ENCODE peak calls at places on chromosomes 5 and 9, in nine cellular contexts. One of them, this sample, is unnamed.

GRCh38 chr5:41875121-41875520 is 4.9 kb upstream of the OXCT1 start:
- DNase-seq in SK-N-SH: no peak
- DNase-seq in fibroblast of pulmonary artery: no peak
- DNase-seq in stomach: no peak
- DNase-seq in right atrium auricular region: no peak
- DNase-seq in breast epithelium: no peak
- DNase-seq in astrocyte of the spinal cord: no peak
- DNase-seq in cardiac muscle cell: no peak
- DNase-seq in neuronal stem cell: no peak
- DNase-seq in this sample: no peak

GRCh38 chr5:121668635-121669034 is 183.0 kb upstream of the FTMT start:
- DNase-seq in SK-N-SH: no peak
- DNase-seq in fibroblast of pulmonary artery: no peak
- DNase-seq in stomach: no peak
- DNase-seq in right atrium auricular region: no peak
- DNase-seq in breast epithelium: no peak
- DNase-seq in astrocyte of the spinal cord: peak; percentile 85
- DNase-seq in cardiac muscle cell: peak; percentile 1
- DNase-seq in neuronal stem cell: no peak
- DNase-seq in this sample: peak; percentile 4

GRCh38 chr5:167049771-167050567 is 1241.5 kb upstream of the WWC1 start:
- DNase-seq in SK-N-SH: no peak
- DNase-seq in fibroblast of pulmonary artery: no peak
- DNase-seq in stomach: no peak
- DNase-seq in right atrium auricular region: no peak
- DNase-seq in breast epithelium: no peak
- DNase-seq in astrocyte of the spinal cord: no peak
- DNase-seq in cardiac muscle cell: peak; percentile 13
- DNase-seq in neuronal stem cell: no peak
- DNase-seq in this sample: no peak

GRCh38 chr5:78893959-78894676 is 91.0 kb downstream of the ARSB start:
- DNase-seq in SK-N-SH: no peak
- DNase-seq in fibroblast of pulmonary artery: no peak
- DNase-seq in stomach: no peak
- DNase-seq in right atrium auricular region: no peak
- DNase-seq in breast epithelium: no peak
- DNase-seq in astrocyte of the spinal cord: no peak
- DNase-seq in cardiac muscle cell: no peak
- DNase-seq in neuronal stem cell: no peak
- DNase-seq in this sample: no peak

GRCh38 chr9:2620876-2621677 is 510 bp upstream of the VLDLR start:
- DNase-seq in SK-N-SH: peak; percentile 88
- DNase-seq in fibroblast of pulmonary artery: peak; percentile 81
- DNase-seq in stomach: peak; percentile 87
- DNase-seq in right atrium auricular region: peak; percentile 78
- DNase-seq in breast epithelium: peak; percentile 41
- DNase-seq in astrocyte of the spinal cord: peak; percentile 76
- DNase-seq in cardiac muscle cell: peak; percentile 87
- DNase-seq in neuronal stem cell: peak; percentile 59
- DNase-seq in this sample: peak; percentile 92

GRCh38 chr5:933251-933861 is 40.7 kb downstream of the TRIP13 start:
- DNase-seq in SK-N-SH: no peak
- DNase-seq in fibroblast of pulmonary artery: no peak
- DNase-seq in stomach: no peak
- DNase-seq in right atrium auricular region: no peak
- DNase-seq in breast epithelium: no peak
- DNase-seq in astrocyte of the spinal cord: no peak
- DNase-seq in cardiac muscle cell: peak; percentile 29
- DNase-seq in neuronal stem cell: no peak
- DNase-seq in this sample: no peak

GRCh38 chr5:133113331-133114061 is 61.7 kb downstream of the HSPA4 start:
- DNase-seq in SK-N-SH: no peak
- DNase-seq in fibroblast of pulmonary artery: peak; percentile 66
- DNase-seq in stomach: no peak
- DNase-seq in right atrium auricular region: no peak
- DNase-seq in breast epithelium: peak; percentile 76
- DNase-seq in astrocyte of the spinal cord: peak; percentile 54
- DNase-seq in cardiac muscle cell: peak; percentile 54
- DNase-seq in neuronal stem cell: no peak
- DNase-seq in this sample: no peak

GRCh38 chr9:115591584-115591984 is 473.6 kb upstream of the TNC start:
- DNase-seq in SK-N-SH: peak; percentile 57
- DNase-seq in fibroblast of pulmonary artery: peak; percentile 99
- DNase-seq in stomach: peak; percentile 75
- DNase-seq in right atrium auricular region: peak; percentile 87
- DNase-seq in breast epithelium: peak; percentile 68
- DNase-seq in astrocyte of the spinal cord: peak; percentile 98
- DNase-seq in cardiac muscle cell: peak; percentile 99
- DNase-seq in neuronal stem cell: peak; percentile 69
- DNase-seq in this sample: peak; percentile 84

GRCh38 chr5:178203670-178204204 is 596 bp upstream of the HNRNPAB start:
- DNase-seq in SK-N-SH: no peak
- DNase-seq in fibroblast of pulmonary artery: no peak
- DNase-seq in stomach: no peak
- DNase-seq in right atrium auricular region: no peak
- DNase-seq in breast epithelium: no peak
- DNase-seq in astrocyte of the spinal cord: no peak
- DNase-seq in cardiac muscle cell: no peak
- DNase-seq in neuronal stem cell: no peak
- DNase-seq in this sample: no peak

GRCh38 chr5:179262126-179262920 is 82.9 kb downstream of the ADAMTS2 start:
- DNase-seq in SK-N-SH: peak; percentile 20
- DNase-seq in fibroblast of pulmonary artery: no peak
- DNase-seq in stomach: peak; percentile 18
- DNase-seq in right atrium auricular region: no peak
- DNase-seq in breast epithelium: no peak
- DNase-seq in astrocyte of the spinal cord: no peak
- DNase-seq in cardiac muscle cell: no peak
- DNase-seq in neuronal stem cell: no peak
- DNase-seq in this sample: no peak

GRCh38 chr5:78821519-78821918 is 163.6 kb downstream of the ARSB start:
- DNase-seq in SK-N-SH: no peak
- DNase-seq in fibroblast of pulmonary artery: no peak
- DNase-seq in stomach: no peak
- DNase-seq in right atrium auricular region: no peak
- DNase-seq in breast epithelium: no peak
- DNase-seq in astrocyte of the spinal cord: no peak
- DNase-seq in cardiac muscle cell: no peak
- DNase-seq in neuronal stem cell: no peak
- DNase-seq in this sample: no peak

GRCh38 chr5:74510476-74510875 is 130.1 kb downstream of the ENC1 start:
- DNase-seq in SK-N-SH: no peak
- DNase-seq in fibroblast of pulmonary artery: no peak
- DNase-seq in stomach: no peak
- DNase-seq in right atrium auricular region: no peak
- DNase-seq in breast epithelium: no peak
- DNase-seq in astrocyte of the spinal cord: no peak
- DNase-seq in cardiac muscle cell: no peak
- DNase-seq in neuronal stem cell: no peak
- DNase-seq in this sample: no peak

GRCh38 chr9:111481885-111482636 is 2.1 kb downstream of the ECPAS start:
- DNase-seq in SK-N-SH: no peak
- DNase-seq in fibroblast of pulmonary artery: peak; percentile 36
- DNase-seq in stomach: no peak
- DNase-seq in right atrium auricular region: no peak
- DNase-seq in breast epithelium: no peak
- DNase-seq in astrocyte of the spinal cord: peak; percentile 32
- DNase-seq in cardiac muscle cell: peak; percentile 63
- DNase-seq in neuronal stem cell: peak; percentile 3
- DNase-seq in this sample: peak; percentile 46

GRCh38 chr5:180137401-180138213 is 66.0 kb upstream of the RNF130 start:
- DNase-seq in SK-N-SH: no peak
- DNase-seq in fibroblast of pulmonary artery: no peak
- DNase-seq in stomach: peak; percentile 15
- DNase-seq in right atrium auricular region: peak; percentile 51
- DNase-seq in breast epithelium: no peak
- DNase-seq in astrocyte of the spinal cord: no peak
- DNase-seq in cardiac muscle cell: no peak
- DNase-seq in neuronal stem cell: no peak
- DNase-seq in this sample: no peak

GRCh38 chr5:57937025-57937424 is 454.4 kb upstream of the ACTBL2 start:
- DNase-seq in SK-N-SH: no peak
- DNase-seq in fibroblast of pulmonary artery: peak; percentile 3
- DNase-seq in stomach: no peak
- DNase-seq in right atrium auricular region: no peak
- DNase-seq in breast epithelium: no peak
- DNase-seq in astrocyte of the spinal cord: no peak
- DNase-seq in cardiac muscle cell: peak; percentile 32
- DNase-seq in neuronal stem cell: no peak
- DNase-seq in this sample: no peak

GRCh38 chr9:18921677-18922076 is 111.3 kb downstream of the SAXO1 start:
- DNase-seq in SK-N-SH: no peak
- DNase-seq in fibroblast of pulmonary artery: no peak
- DNase-seq in stomach: no peak
- DNase-seq in right atrium auricular region: no peak
- DNase-seq in breast epithelium: no peak
- DNase-seq in astrocyte of the spinal cord: no peak
- DNase-seq in cardiac muscle cell: no peak
- DNase-seq in neuronal stem cell: no peak
- DNase-seq in this sample: no peak

GRCh38 chr5:73417307-73418035 is 31.1 kb downstream of the FOXD1 start:
- DNase-seq in SK-N-SH: no peak
- DNase-seq in fibroblast of pulmonary artery: no peak
- DNase-seq in stomach: no peak
- DNase-seq in right atrium auricular region: no peak
- DNase-seq in breast epithelium: no peak
- DNase-seq in astrocyte of the spinal cord: peak; percentile 67
- DNase-seq in cardiac muscle cell: no peak
- DNase-seq in neuronal stem cell: no peak
- DNase-seq in this sample: no peak

GRCh38 chr5:73418244-73418691 is 30.3 kb downstream of the FOXD1 start:
- DNase-seq in SK-N-SH: no peak
- DNase-seq in fibroblast of pulmonary artery: no peak
- DNase-seq in stomach: no peak
- DNase-seq in right atrium auricular region: no peak
- DNase-seq in breast epithelium: no peak
- DNase-seq in astrocyte of the spinal cord: peak; percentile 49
- DNase-seq in cardiac muscle cell: no peak
- DNase-seq in neuronal stem cell: no peak
- DNase-seq in this sample: no peak

GRCh38 chr5:73422164-73422563 is 26.4 kb downstream of the FOXD1 start:
- DNase-seq in SK-N-SH: no peak
- DNase-seq in fibroblast of pulmonary artery: no peak
- DNase-seq in stomach: no peak
- DNase-seq in right atrium auricular region: no peak
- DNase-seq in breast epithelium: no peak
- DNase-seq in astrocyte of the spinal cord: no peak
- DNase-seq in cardiac muscle cell: no peak
- DNase-seq in neuronal stem cell: no peak
- DNase-seq in this sample: no peak

GRCh38 chr5:73415617-73416016 is 33.0 kb downstream of the FOXD1 start:
- DNase-seq in SK-N-SH: no peak
- DNase-seq in fibroblast of pulmonary artery: no peak
- DNase-seq in stomach: no peak
- DNase-seq in right atrium auricular region: no peak
- DNase-seq in breast epithelium: no peak
- DNase-seq in astrocyte of the spinal cord: no peak
- DNase-seq in cardiac muscle cell: no peak
- DNase-seq in neuronal stem cell: no peak
- DNase-seq in this sample: no peak

GRCh38 chr5:73419414-73420390 is 28.9 kb downstream of the FOXD1 start:
- DNase-seq in SK-N-SH: peak; percentile 60
- DNase-seq in fibroblast of pulmonary artery: peak; percentile 27
- DNase-seq in stomach: no peak
- DNase-seq in right atrium auricular region: no peak
- DNase-seq in breast epithelium: no peak
- DNase-seq in astrocyte of the spinal cord: peak; percentile 94
- DNase-seq in cardiac muscle cell: peak; percentile 48
- DNase-seq in neuronal stem cell: no peak
- DNase-seq in this sample: no peak
- H3K4me3 ChIP-seq in SK-N-SH: peak overlapping the region; percentile 17
- H3K4me3 ChIP-seq in fibroblast of pulmonary artery: peak overlapping the region; percentile 11
- H3K4me3 ChIP-seq in stomach: peak overlapping the region; percentile 11
- H3K4me3 ChIP-seq in right atrium auricular region: peak overlapping the region; percentile 31
- H3K4me3 ChIP-seq in breast epithelium: peak overlapping the region; percentile 37
- H3K4me3 ChIP-seq in astrocyte of the spinal cord: peak overlapping the region; percentile 0
- H3K4me3 ChIP-seq in cardiac muscle cell: peak overlapping the region; percentile 35
- H3K4me3 ChIP-seq in neuronal stem cell: peak overlapping the region; percentile 29
- H3K4me3 ChIP-seq in this sample: no peak overlapping the region

GRCh38 chr9:16870606-16871357 is at the start of gene BNC2:
- DNase-seq in SK-N-SH: peak; percentile 84
- DNase-seq in fibroblast of pulmonary artery: peak; percentile 71
- DNase-seq in stomach: no peak
- DNase-seq in right atrium auricular region: peak; percentile 64
- DNase-seq in breast epithelium: no peak
- DNase-seq in astrocyte of the spinal cord: peak; percentile 70
- DNase-seq in cardiac muscle cell: peak; percentile 83
- DNase-seq in neuronal stem cell: peak; percentile 73
- DNase-seq in this sample: peak; percentile 97
- H3K4me3 ChIP-seq in SK-N-SH: peak within 1 kb of the TSS; percentile 75
- H3K4me3 ChIP-seq in fibroblast of pulmonary artery: peak within 1 kb of the TSS; percentile 85
- H3K4me3 ChIP-seq in stomach: peak within 1 kb of the TSS; percentile 69
- H3K4me3 ChIP-seq in right atrium auricular region: peak within 1 kb of the TSS; percentile 65
- H3K4me3 ChIP-seq in breast epithelium: peak within 1 kb of the TSS; percentile 63
- H3K4me3 ChIP-seq in astrocyte of the spinal cord: peak within 1 kb of the TSS; percentile 54
- H3K4me3 ChIP-seq in cardiac muscle cell: peak within 1 kb of the TSS; percentile 78
- H3K4me3 ChIP-seq in neuronal stem cell: peak within 1 kb of the TSS; percentile 54
- H3K4me3 ChIP-seq in this sample: peak within 1 kb of the TSS; percentile 73

DNA sequence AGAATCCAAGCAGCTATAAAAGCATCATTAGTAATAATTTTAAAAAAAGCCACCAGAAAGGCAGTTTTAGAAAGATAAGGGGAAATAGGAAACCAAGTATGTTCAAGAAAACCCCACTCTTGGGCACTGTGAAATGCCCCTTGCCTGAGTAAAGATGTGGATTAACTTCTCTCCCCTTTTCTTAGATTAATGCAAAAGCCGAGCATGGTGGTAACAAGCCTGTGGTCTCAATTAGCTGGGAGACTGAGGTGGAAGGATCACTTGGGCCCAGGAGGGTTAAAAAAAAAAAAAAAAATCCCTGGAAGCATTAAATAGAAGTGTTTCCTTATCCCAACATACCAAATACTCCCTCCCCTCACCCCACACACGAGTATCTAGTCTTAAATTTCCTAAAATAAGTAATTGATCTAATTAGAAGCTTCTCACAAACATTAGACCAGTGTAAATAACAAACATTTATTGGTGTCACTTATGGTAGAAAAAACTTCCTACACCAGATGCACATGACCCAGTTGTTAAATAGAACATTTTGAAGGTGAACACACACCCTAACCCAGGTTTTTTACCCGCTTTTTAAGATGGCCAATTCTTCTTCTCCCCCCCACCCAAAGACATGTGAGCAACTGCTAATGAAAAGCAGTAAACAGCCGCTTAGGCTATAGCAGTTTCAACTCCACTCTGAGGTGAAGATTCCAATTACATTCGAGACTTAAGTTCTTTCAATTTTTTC is 5.2 kb downstream of the HSPA5 start:
- DNase-seq in SK-N-SH: no peak
- DNase-seq in fibroblast of pulmonary artery: no peak
- DNase-seq in stomach: no peak
- DNase-seq in right atrium auricular region: no peak
- DNase-seq in breast epithelium: no peak
- DNase-seq in astrocyte of the spinal cord: no peak
- DNase-seq in cardiac muscle cell: no peak
- DNase-seq in neuronal stem cell: no peak
- DNase-seq in this sample: no peak
- H3K4me3 ChIP-seq in SK-N-SH: peak overlapping the region; percentile 15
- H3K4me3 ChIP-seq in fibroblast of pulmonary artery: peak overlapping the region; percentile 33
- H3K4me3 ChIP-seq in stomach: no peak overlapping the region
- H3K4me3 ChIP-seq in right atrium auricular region: peak overlapping the region; percentile 22
- H3K4me3 ChIP-seq in breast epithelium: no peak overlapping the region
- H3K4me3 ChIP-seq in astrocyte of the spinal cord: peak overlapping the region; percentile 14
- H3K4me3 ChIP-seq in cardiac muscle cell: peak overlapping the region; percentile 16
- H3K4me3 ChIP-seq in neuronal stem cell: no peak overlapping the region
- H3K4me3 ChIP-seq in this sample: peak overlapping the region; percentile 99

GRCh38 chr5:93572773-93573626 is 8.0 kb downstream of the NR2F1-AS1 start:
- DNase-seq in SK-N-SH: no peak
- DNase-seq in fibroblast of pulmonary artery: peak; percentile 75
- DNase-seq in stomach: no peak
- DNase-seq in right atrium auricular region: no peak
- DNase-seq in breast epithelium: no peak
- DNase-seq in astrocyte of the spinal cord: peak; percentile 68
- DNase-seq in cardiac muscle cell: peak; percentile 72
- DNase-seq in neuronal stem cell: no peak
- DNase-seq in this sample: peak; percentile 37
- H3K4me3 ChIP-seq in SK-N-SH: no peak overlapping the region
- H3K4me3 ChIP-seq in fibroblast of pulmonary artery: peak overlapping the region; percentile 27
- H3K4me3 ChIP-seq in stomach: peak overlapping the region; percentile 1
- H3K4me3 ChIP-seq in right atrium auricular region: peak overlapping the region; percentile 36
- H3K4me3 ChIP-seq in breast epithelium: peak overlapping the region; percentile 21
- H3K4me3 ChIP-seq in astrocyte of the spinal cord: peak overlapping the region; percentile 12
- H3K4me3 ChIP-seq in cardiac muscle cell: no peak overlapping the region
- H3K4me3 ChIP-seq in neuronal stem cell: no peak overlapping the region
- H3K4me3 ChIP-seq in this sample: no peak overlapping the region